ENCODE peak calls at places on chromosome 22, in eight cellular contexts. J, P, O, U, V, N, Z and S are unnamed samples.

GRCh38 chr22:44091021-44091721 is 67.1 kb downstream of the PARVB start:
- DNase-seq in J (peak; percentile 10), P (peak; percentile 54), O (no peak), U (peak; percentile 43), V (no peak), N (no peak), Z (no peak), S (no peak)

GRCh38 chr22:49266561-49267519 is 560.8 kb downstream of the BRD1 start:
- DNase-seq in J (no peak), P (no peak), O (no peak), U (no peak), V (no peak), N (no peak), Z (no peak), S (no peak)

GRCh38 chr22:44331881-44332714 is 19.3 kb upstream of the SHISAL1 start:
- DNase-seq in J (no peak), P (peak; percentile 68), O (no peak), U (no peak), V (no peak), N (no peak), Z (no peak), S (no peak)

GRCh38 chr22:44891293-44891747 is 118.5 kb downstream of the PHF21B start:
- DNase-seq in J (no peak), P (no peak), O (no peak), U (peak; percentile 44), V (no peak), N (no peak), Z (no peak), S (no peak)

GRCh38 chr22:25497269-25497668 is 67.2 kb upstream of the GRK3 start:
- DNase-seq in J (no peak), P (no peak), O (no peak), U (no peak), V (no peak), N (no peak), Z (no peak), S (no peak)

GRCh38 chr22:27245056-27245455 is 556.5 kb downstream of the MN1 start:
- DNase-seq in J (no peak), P (no peak), O (no peak), U (no peak), V (no peak), N (no peak), Z (no peak), S (no peak)

GRCh38 chr22:49322861-49323622 is 504.6 kb downstream of the BRD1 start:
- DNase-seq in J (no peak), P (no peak), O (no peak), U (peak; percentile 38), V (no peak), N (peak; percentile 3), Z (peak; percentile 15), S (peak; percentile 25)

GRCh38 chr22:23815781-23816551 is 22.8 kb downstream of the DERL3 start:
- DNase-seq in J (no peak), P (no peak), O (no peak), U (peak; percentile 39), V (no peak), N (no peak), Z (peak; percentile 3), S (no peak)

GRCh38 chr22:25745341-25746011 is 3.5 kb downstream of the MYO18B start:
- DNase-seq in J (no peak), P (no peak), O (no peak), U (no peak), V (no peak), N (no peak), Z (no peak), S (no peak)

GRCh38 chr22:20862540-20862939 is 3.7 kb downstream of the SNAP29 start:
- DNase-seq in J (no peak), P (no peak), O (no peak), U (peak; percentile 18), V (no peak), N (no peak), Z (no peak), S (no peak)
- H3K4me1 ChIP-seq in J (peaks cover 45% of the 10 kb centered on the region), P (peaks cover 3% of the 10 kb centered on the region), O (peaks cover 39% of the 10 kb centered on the region), U (peaks cover 21% of the 10 kb centered on the region), V (peaks cover 67% of the 10 kb centered on the region), N (peaks cover 2% of the 10 kb centered on the region), Z (peaks cover 68% of the 10 kb centered on the region), S (peaks cover 57% of the 10 kb centered on the region)

DNA sequence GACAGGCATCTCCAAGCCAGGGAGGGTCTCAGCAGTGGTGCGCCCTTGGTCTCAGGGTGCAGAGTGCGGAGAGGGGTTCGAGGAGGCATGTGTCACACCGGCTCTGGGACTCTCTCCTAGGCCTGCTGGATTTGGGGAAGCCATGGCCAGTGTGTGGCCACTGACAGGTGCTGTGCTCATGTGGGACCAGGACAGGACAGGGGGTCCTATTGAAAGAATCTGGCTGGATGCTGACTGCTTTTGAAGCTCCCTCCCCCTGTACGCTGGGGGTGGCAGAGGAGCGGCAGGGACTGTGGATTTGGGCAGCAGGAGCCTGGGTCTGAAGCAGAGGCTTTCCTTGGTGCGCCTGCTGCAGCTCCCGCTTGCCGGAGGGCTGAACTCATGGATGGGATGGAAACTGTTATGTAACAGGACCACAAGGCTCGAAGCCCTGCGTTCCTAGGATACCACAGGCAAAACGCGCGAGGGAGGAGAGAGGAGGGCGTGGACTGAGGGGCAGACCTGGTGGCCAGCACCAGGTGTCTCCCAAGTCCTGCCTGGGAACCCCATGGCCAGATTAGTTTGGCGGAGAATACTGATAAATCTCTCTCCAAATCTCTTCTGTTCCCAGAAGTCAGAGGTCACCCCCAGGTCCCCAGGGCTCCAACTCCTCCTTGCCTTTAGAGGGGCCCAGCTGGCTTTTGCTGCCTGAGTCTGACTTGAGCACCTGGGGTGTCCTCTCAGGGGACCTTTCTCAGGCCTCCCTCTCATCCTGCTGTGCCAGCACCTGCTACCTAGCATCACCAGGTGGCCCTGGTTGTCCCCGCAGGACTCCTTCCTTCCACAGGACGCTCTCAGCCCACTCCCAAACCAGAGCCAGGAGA is 13.8 kb upstream of the TEF start:
- DNase-seq in J (peak; percentile 39), P (peak; percentile 45), O (peak; percentile 65), U (peak; percentile 78), V (no peak), N (no peak), Z (peak; percentile 80), S (peak; percentile 84)
- TF ChIP-seq CTCF in J (no peak), P (no peak), O (no peak), U (no peak), V (no peak), N (peak; percentile 5), Z (no peak), S (no peak)

GRCh38 chr22:35894937-35895708 is 133.5 kb downstream of the RBFOX2 start:
- DNase-seq in J (no peak), P (no peak), O (no peak), U (no peak), V (no peak), N (no peak), Z (no peak), S (no peak)
- H3K4me3 ChIP-seq in J (no peak overlapping the region), P (no peak overlapping the region), O (peak overlapping the region; percentile 43), U (peak overlapping the region; percentile 20), V (peak overlapping the region; percentile 41), N (no peak overlapping the region), Z (peak overlapping the region; percentile 6), S (peak overlapping the region; percentile 4)

DNA sequence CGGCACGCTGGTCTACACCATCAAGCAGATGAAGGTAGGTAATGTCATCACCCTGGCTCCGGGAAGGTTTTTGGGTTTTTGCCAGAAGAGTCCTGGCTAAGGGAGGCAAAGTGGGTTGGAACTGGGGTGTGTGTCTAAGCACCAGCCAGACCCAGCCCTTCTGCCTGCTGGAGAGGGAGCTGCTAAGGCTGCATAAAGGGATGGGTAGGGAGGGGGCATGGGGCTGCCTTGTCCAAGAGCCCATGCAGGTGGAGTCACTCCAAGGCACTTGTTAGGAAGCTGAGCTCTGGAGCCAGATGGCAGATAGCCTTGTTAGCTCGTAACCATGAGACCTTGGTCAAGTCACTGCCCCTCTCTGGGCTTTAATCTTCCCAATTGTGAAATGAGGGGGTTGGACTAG is 48.0 kb downstream of the TIMP3 start:
- DNase-seq in J (no peak), P (no peak), O (no peak), U (no peak), V (no peak), N (no peak), Z (no peak), S (no peak)
- H3K4me1 ChIP-seq in J (no peaks in the 10 kb centered on the region), P (no peaks in the 10 kb centered on the region), O (peaks cover 100% of the 10 kb centered on the region), U (peaks cover 53% of the 10 kb centered on the region), V (peaks cover 91% of the 10 kb centered on the region), N (no peaks in the 10 kb centered on the region), Z (peaks cover 94% of the 10 kb centered on the region), S (peaks cover 88% of the 10 kb centered on the region)

DNA sequence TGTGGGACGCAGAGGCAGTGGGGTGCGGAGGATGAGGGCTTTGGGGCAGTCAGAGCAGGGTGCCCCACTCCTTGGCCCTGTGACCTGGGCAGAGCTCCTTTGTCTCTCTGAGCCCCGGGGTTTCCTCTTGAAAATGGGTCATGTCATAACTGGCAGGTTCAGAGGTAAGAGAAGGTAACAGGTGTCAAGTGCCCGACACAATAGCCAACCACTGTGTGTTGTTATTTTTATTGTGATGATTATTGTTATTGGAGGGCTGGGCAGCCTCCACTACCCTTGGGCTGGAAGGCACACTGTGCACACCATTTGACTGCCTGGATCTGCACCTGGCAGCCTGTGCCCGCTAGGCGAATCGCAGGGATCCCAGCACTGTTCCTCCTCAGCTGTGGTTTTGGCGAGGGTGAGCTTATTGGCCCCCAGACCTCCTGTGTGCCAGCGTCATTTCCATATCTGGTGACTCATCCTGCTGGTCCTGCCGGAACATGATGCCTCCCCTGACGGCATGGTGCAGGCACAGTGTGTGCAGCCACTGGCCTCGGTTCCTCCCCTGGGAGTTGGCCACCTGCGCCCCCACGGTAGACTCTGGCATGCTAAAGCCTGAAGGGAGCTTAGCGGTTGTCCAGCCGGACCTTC is 15.4 kb upstream of the SOX10 start:
- DNase-seq in J (no peak), P (no peak), O (no peak), U (no peak), V (no peak), N (no peak), Z (no peak), S (no peak)
- TF ChIP-seq CTCF in J (no peak), P (no peak), O (no peak), U (no peak), V (no peak), N (no peak), Z (no peak), S (no peak)

DNA sequence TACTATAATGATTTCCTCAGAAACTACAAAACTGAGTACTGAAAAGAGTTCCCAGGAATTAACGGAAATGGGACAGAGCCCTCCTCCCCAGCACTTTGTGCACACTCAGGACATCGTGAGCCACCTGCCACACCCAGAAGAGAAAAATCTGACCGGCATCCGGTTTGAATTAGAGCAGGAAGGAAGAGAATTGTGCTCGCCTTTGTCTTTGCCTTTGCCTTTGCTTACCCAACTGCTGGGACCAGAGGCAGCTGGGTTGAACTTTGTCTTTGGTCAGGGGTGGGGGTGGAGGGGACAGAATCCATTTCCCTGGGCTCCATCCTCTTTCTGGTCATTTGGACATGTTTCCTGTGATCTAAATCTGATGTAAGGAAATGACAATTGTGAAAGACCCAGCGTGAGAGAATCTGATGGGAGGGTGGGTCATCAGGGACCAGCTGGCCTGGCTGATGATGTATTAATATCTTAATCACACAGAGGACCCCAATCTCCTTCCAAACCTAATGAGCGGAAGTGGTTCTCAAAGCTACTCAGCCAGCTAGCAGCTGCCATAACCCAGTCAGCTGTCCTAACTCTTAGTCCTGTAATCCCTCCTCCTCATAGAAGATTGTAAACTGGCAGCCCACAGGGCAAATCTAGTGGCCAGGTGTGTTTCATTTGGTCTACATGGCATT is 1.1 kb upstream of the LIMK2 start:
- DNase-seq in J (peak; percentile 93), P (no peak), O (peak; percentile 67), U (no peak), V (no peak), N (peak; percentile 44), Z (no peak), S (no peak)
- H3K4me3 ChIP-seq in J (peak overlapping the region; percentile 1), P (peak overlapping the region; percentile 97), O (no peak overlapping the region), U (no peak overlapping the region), V (no peak overlapping the region), N (no peak overlapping the region), Z (peak overlapping the region; percentile 73), S (no peak overlapping the region)